ENCODE peak calls at places on chromosomes 5 and 9, in ten cellular contexts. D is stimulated activated CD8-positive, alpha-beta memory T cell treated with anti-CD3 and anti-CD28 coated beads, Interleukin-15, amount 100 ng/mL, for 4 hours; S is NCI-H2227 treated with DMSO at 0.1 percent for 48 hours; Y is retina; B is ACHN; M is activated T-cell treated with anti-CD3 and anti-CD28 coated beads for 1 hour; G is amygdala; K is mucosa of gallbladder; P is D341Med; I is head of caudate nucleus. J is an unnamed sample.

GRCh38 chr5:138963763-138964371 is 88.7 kb upstream of the LRRTM2 start:
- DNase-seq in D (no peak), S (peak), Y (peak), B (no peak), M (no peak), G (no peak), K (no peak), P (no peak), I (no peak), J (no peak)

GRCh38 chr9:120891255-120891954 is 14.4 kb upstream of the PHF19 start:
- DNase-seq in D (no peak), S (no peak), Y (no peak), B (no peak), M (no peak), G (no peak), K (no peak), P (no peak), I (no peak), J (no peak)

GRCh38 chr9:129773262-129774048 is 20.6 kb upstream of the PTGES start:
- DNase-seq in D (no peak), S (no peak), Y (no peak), B (no peak), M (no peak), G (no peak), K (no peak), P (no peak), I (no peak), J (no peak)

GRCh38 chr5:16265141-16265540 is 85.5 kb upstream of the MARCHF11 start:
- DNase-seq in D (no peak), S (no peak), Y (no peak), B (no peak), M (no peak), G (no peak), K (no peak), P (no peak), I (no peak), J (no peak)

GRCh38 chr5:32444191-32444945 is at the start of gene ZFR:
- DNase-seq in D (peak), S (peak), Y (peak), B (peak), M (peak), G (peak), K (peak), P (peak), I (peak), J (peak)

GRCh38 chr5:84014966-84015365 is 294.3 kb upstream of the HAPLN1 start:
- DNase-seq in D (no peak), S (no peak), Y (no peak), B (no peak), M (no peak), G (no peak), K (no peak), P (no peak), I (no peak), J (no peak)

GRCh38 chr5:146873186-146873917 is 5.2 kb downstream of the PPP2R2B start:
- DNase-seq in D (no peak), S (peak), Y (no peak), B (no peak), M (no peak), G (no peak), K (no peak), P (no peak), I (no peak), J (no peak)

GRCh38 chr9:115691686-115692085 is 461.9 kb upstream of the PAPPA start:
- DNase-seq in D (no peak), S (no peak), Y (no peak), B (no peak), M (no peak), G (no peak), K (no peak), P (no peak), I (no peak), J (no peak)

GRCh38 chr5:139486201-139486600 is 3.6 kb upstream of the STING1 start:
- DNase-seq in D (no peak), S (no peak), Y (no peak), B (no peak), M (no peak), G (no peak), K (no peak), P (peak), I (no peak), J (no peak)

GRCh38 chr9:76732341-76732958 is 31.8 kb upstream of the PCA3 start:
- DNase-seq in D (no peak), S (no peak), Y (no peak), B (no peak), M (no peak), G (no peak), K (no peak), P (no peak), I (no peak), J (no peak)

GRCh38 chr9:105290401-105290800 is 46.0 kb downstream of the SLC44A1 start:
- DNase-seq in D (no peak), S (no peak), Y (no peak), B (no peak), M (no peak), G (no peak), K (peak), P (no peak), I (no peak), J (no peak)

GRCh38 chr9:74521009-74521408 is 23.9 kb downstream of the RORB start:
- DNase-seq in D (no peak), S (no peak), Y (no peak), B (no peak), M (no peak), G (no peak), K (no peak), P (no peak), I (no peak), J (no peak)

GRCh38 chr9:29697011-29697410 is 2123.7 kb upstream of the C9orf72 start:
- DNase-seq in D (no peak), S (no peak), Y (no peak), B (no peak), M (no peak), G (no peak), K (no peak), P (no peak), I (no peak), J (no peak)

GRCh38 chr9:101229606-101230005 is 155.2 kb downstream of the BAAT start:
- DNase-seq in D (no peak), S (peak), Y (no peak), B (no peak), M (no peak), G (no peak), K (no peak), P (no peak), I (no peak), J (no peak)

GRCh38 chr5:169079697-169080096 is 221.2 kb downstream of the SLIT3 start:
- DNase-seq in D (no peak), S (no peak), Y (no peak), B (no peak), M (no peak), G (no peak), K (no peak), P (no peak), I (no peak), J (no peak)

GRCh38 chr5:136007271-136007670 is 21.5 kb upstream of the TGFBI start:
- DNase-seq in D (no peak), S (no peak), Y (no peak), B (no peak), M (no peak), G (no peak), K (no peak), P (no peak), I (no peak), J (no peak)

GRCh38 chr5:113034182-113034773 is 57.7 kb downstream of the DCP2 start:
- DNase-seq in D (no peak), S (peak), Y (no peak), B (no peak), M (no peak), G (no peak), K (no peak), P (no peak), I (no peak), J (no peak)

GRCh38 chr9:131791532-131792254 is 51.8 kb upstream of the RAPGEF1 start:
- DNase-seq in D (no peak), S (no peak), Y (no peak), B (no peak), M (no peak), G (no peak), K (no peak), P (no peak), I (no peak), J (no peak)

GRCh38 chr5:41925555-41925946 is 470 bp downstream of the FBXO4 start:
- DNase-seq in D (no peak), S (peak), Y (no peak), B (peak), M (no peak), G (no peak), K (peak), P (no peak), I (peak), J (no peak)

GRCh38 chr5:177128551-177128976 is 5.0 kb upstream of the NSD1 start:
- DNase-seq in D (no peak), S (no peak), Y (no peak), B (peak), M (no peak), G (no peak), K (no peak), P (no peak), I (no peak), J (no peak)

GRCh38 chr9:122127396-122127798 is 32.2 kb downstream of the NDUFA8 start:
- DNase-seq in D (no peak), S (no peak), Y (peak), B (no peak), M (no peak), G (no peak), K (no peak), P (no peak), I (peak), J (no peak)